ENCODE peak calls at places on chromosomes 1 and 21, in nine cellular contexts. S, T, V, X, C, N, Y, I and B are unnamed samples.

GRCh38 chr1:58785424-58786058 is 1.7 kb upstream of the JUN start:
- DNase-seq in Y (no peak), V (peak), I (peak), N (no peak), S (peak), C (no peak), X (no peak), T (peak), B (peak)

GRCh38 chr1:232462200-232462599 is 167.7 kb downstream of the SIPA1L2 start:
- DNase-seq in S (no peak), X (no peak), Y (no peak), V (no peak), C (no peak), N (no peak), I (no peak), T (no peak), B (no peak)

GRCh38 chr1:214584805-214585766 is 17.9 kb upstream of the CENPF start:
- DNase-seq in C (no peak), I (no peak), N (no peak), X (no peak), T (no peak), Y (peak), S (no peak), V (no peak), B (no peak)

GRCh38 chr1:73801912-73802429 is 396.0 kb downstream of the LRRIQ3 start:
- DNase-seq in C (no peak), Y (no peak), N (no peak), V (no peak), I (no peak), S (no peak), T (no peak), X (no peak), B (no peak)

GRCh38 chr1:202835548-202836072 is 24.9 kb downstream of the PCAT6 start:
- DNase-seq in X (no peak), N (no peak), V (peak), C (no peak), T (no peak), I (no peak), Y (no peak), S (no peak), B (no peak)

GRCh38 chr1:47477595-47478080 is 39.8 kb downstream of the FOXD2 start:
- DNase-seq in C (no peak), T (no peak), Y (no peak), N (no peak), X (no peak), I (no peak), S (peak), V (no peak), B (no peak)

GRCh38 chr1:42936309-42937078 is 22.2 kb downstream of the SLC2A1 start:
- DNase-seq in T (no peak), S (peak), C (peak), V (no peak), I (peak), Y (no peak), N (peak), X (peak), B (peak)

GRCh38 chr1:247373721-247374141 is 42.1 kb upstream of the ZNF496 start:
- DNase-seq in X (no peak), V (peak), S (peak), T (no peak), N (no peak), C (no peak), Y (no peak), I (peak), B (peak)

GRCh38 chr1:33902486-33903209 is 38.8 kb downstream of the HMGB4 start:
- DNase-seq in S (no peak), X (no peak), C (no peak), V (no peak), I (no peak), N (peak), T (no peak), Y (no peak), B (no peak)

GRCh38 chr1:2101531-2101930 is 51.3 kb downstream of the PRKCZ start:
- DNase-seq in N (no peak), C (no peak), X (no peak), V (no peak), Y (no peak), S (no peak), T (peak), I (no peak), B (no peak)

GRCh38 chr1:101567582-101568189 is 330.9 kb downstream of the S1PR1 start:
- DNase-seq in C (no peak), Y (no peak), T (no peak), S (peak), X (no peak), N (no peak), V (peak), I (no peak), B (no peak)

GRCh38 chr1:7253988-7254587 is 468.8 kb downstream of the CAMTA1 start:
- DNase-seq in Y (no peak), X (no peak), T (no peak), S (peak), I (no peak), N (no peak), V (no peak), C (no peak), B (no peak)

GRCh38 chr1:224592636-224593579 is 23.2 kb upstream of the CNIH3 start:
- DNase-seq in S (no peak), Y (peak), T (no peak), X (no peak), C (peak), N (peak), V (no peak), I (peak), B (no peak)

GRCh38 chr21:25350056-25350455 is 257.2 kb downstream of the MRPL39 start:
- DNase-seq in Y (no peak), C (no peak), S (no peak), N (no peak), V (no peak), T (no peak), I (no peak), X (no peak), B (no peak)

GRCh38 chr21:45983981-45984551 is 2.5 kb downstream of the COL6A1 start:
- DNase-seq in C (no peak), Y (no peak), S (no peak), V (no peak), T (peak), N (no peak), X (no peak), I (peak), B (peak)

GRCh38 chr1:12477301-12477700 is 140.7 kb downstream of the DHRS3 start:
- DNase-seq in N (no peak), S (no peak), T (no peak), V (no peak), X (no peak), Y (no peak), C (no peak), I (no peak), B (no peak)

GRCh38 chr1:5937373-5937857 is 54.8 kb downstream of the NPHP4 start:
- DNase-seq in T (no peak), C (no peak), I (no peak), N (peak), Y (no peak), V (no peak), X (no peak), S (no peak), B (no peak)

GRCh38 chr21:43926196-43926595 is 61.2 kb downstream of the AGPAT3 start:
- DNase-seq in T (peak), I (no peak), C (no peak), S (no peak), X (no peak), N (peak), Y (no peak), V (no peak), B (no peak)
- H3K4me3 ChIP-seq in T (no peak), I (no peak), C (no peak), S (no peak), X (no peak), N (no peak), Y (no peak), V (no peak), B (no peak)

GRCh38 chr1:41479000-41479807 is 5.3 kb downstream of the EDN2 start:
- DNase-seq in I (peak), T (peak), X (no peak), Y (no peak), S (no peak), C (no peak), N (no peak), V (no peak), B (peak)

GRCh38 chr1:41478118-41478748 is 6.2 kb downstream of the EDN2 start:
- DNase-seq in Y (no peak), X (no peak), I (no peak), S (no peak), V (no peak), C (no peak), T (peak), N (no peak), B (no peak)

GRCh38 chr1:41480204-41481108 is 4.0 kb downstream of the EDN2 start:
- DNase-seq in T (peak), C (no peak), N (no peak), X (no peak), V (no peak), Y (no peak), I (no peak), S (no peak), B (no peak)

GRCh38 chr1:41481109-41481775 is 3.2 kb downstream of the EDN2 start:
- DNase-seq in I (no peak), T (peak), X (no peak), C (no peak), N (no peak), Y (no peak), V (no peak), S (no peak), B (no peak)

GRCh38 chr1:41479808-41480160 is 4.7 kb downstream of the EDN2 start:
- DNase-seq in X (no peak), T (no peak), Y (no peak), S (no peak), V (no peak), I (no peak), N (no peak), C (no peak), B (no peak)
- H3K4me3 ChIP-seq in X (no peak), T (no peak), Y (no peak), S (no peak), V (no peak), I (no peak), N (no peak), C (no peak), B (no peak)

DNA sequence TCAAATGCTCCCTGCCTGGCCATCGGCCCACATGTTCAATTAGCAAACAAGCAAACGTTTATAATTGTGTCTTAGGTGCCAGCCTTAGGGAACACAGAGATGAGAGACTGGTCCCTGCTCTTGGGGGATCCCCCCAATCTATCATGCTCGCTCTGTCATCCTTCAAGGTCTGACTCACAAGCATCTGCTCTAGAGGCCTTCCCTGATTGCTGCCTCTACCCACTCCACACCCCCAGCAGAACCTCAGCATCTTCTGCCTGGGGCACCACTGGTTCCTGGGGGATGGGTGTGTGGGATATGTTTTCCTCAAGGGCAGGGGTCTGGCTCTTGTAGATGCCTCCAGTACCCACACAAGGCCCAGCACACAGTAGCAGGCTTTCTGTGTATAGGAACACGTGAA is 2.1 kb upstream of the FGR start:
- DNase-seq in Y (no peak), C (no peak), T (no peak), N (no peak), V (no peak), S (no peak), X (no peak), I (no peak), B (no peak)
- H3K4me3 ChIP-seq in Y (no peak), C (no peak), T (no peak), N (no peak), V (no peak), S (no peak), X (no peak), I (no peak), B (no peak)

GRCh38 chr1:95518310-95518709 is 284.3 kb downstream of the RWDD3 start:
- DNase-seq in I (no peak), S (no peak), V (no peak), T (no peak), N (no peak), C (no peak), Y (no peak), X (no peak), B (no peak)
- H3K4me3 ChIP-seq in I (no peak), S (no peak), V (no peak), T (no peak), N (no peak), C (no peak), Y (no peak), X (no peak), B (no peak)